ENCODE peak calls at places on chromosome 6, in five cellular contexts. Z, K, B, Q and R are unnamed samples. For H3K4me1, the result is how much of the 10 kb centered on the place peaks cover.

GRCh38 chr6:134830945-134831344 is 119.0 kb downstream of the ALDH8A1 start:
- DNase-seq in Z (no peak), K (no peak), B (no peak), Q (no peak), R (no peak)

GRCh38 chr6:27478141-27478705 is 5.3 kb upstream of the ZNF184 start:
- DNase-seq in Z (peak), K (no peak), B (no peak), Q (no peak), R (no peak)

GRCh38 chr6:7143161-7143974 is 35.6 kb downstream of the RREB1 start:
- DNase-seq in Z (peak), K (no peak), B (no peak), Q (peak), R (no peak)

GRCh38 chr6:153965996-153966395 is 73.0 kb upstream of the OPRM1 start:
- DNase-seq in Z (peak), K (no peak), B (no peak), Q (no peak), R (no peak)

GRCh38 chr6:133198725-133199124 is 42.4 kb upstream of the EYA4 start:
- DNase-seq in Z (no peak), K (no peak), B (no peak), Q (no peak), R (no peak)

GRCh38 chr6:43858161-43859153 is 88.4 kb downstream of the VEGFA start:
- DNase-seq in Z (no peak), K (no peak), B (peak), Q (no peak), R (no peak)

GRCh38 chr6:347232-347631 is 44.3 kb upstream of the IRF4 start:
- DNase-seq in Z (no peak), K (no peak), B (no peak), Q (no peak), R (no peak)

GRCh38 chr6:107657373-107657754 is 166.7 kb downstream of the SCML4 start:
- DNase-seq in Z (no peak), K (no peak), B (no peak), Q (no peak), R (no peak)

GRCh38 chr6:11692451-11693376 is 85.9 kb downstream of the ADTRP start:
- DNase-seq in Z (no peak), K (no peak), B (no peak), Q (no peak), R (no peak)

GRCh38 chr6:116229287-116229913 is 24.5 kb downstream of the TSPYL4 start:
- DNase-seq in Z (peak), K (peak), B (peak), Q (peak), R (no peak)

GRCh38 chr6:86706449-86706848 is 230.9 kb upstream of the HTR1E start:
- DNase-seq in Z (no peak), K (no peak), B (no peak), Q (no peak), R (no peak)

GRCh38 chr6:5866547-5867051 is 140.1 kb downstream of the NRN1 start:
- DNase-seq in Z (peak), K (no peak), B (no peak), Q (no peak), R (no peak)

GRCh38 chr6:170087946-170088348 is 202.9 kb downstream of the DLL1 start:
- DNase-seq in Z (no peak), K (no peak), B (peak), Q (peak), R (peak)

GRCh38 chr6:69933239-69933638 is 66.9 kb downstream of the COL19A1 start:
- DNase-seq in Z (peak), K (no peak), B (no peak), Q (no peak), R (no peak)

GRCh38 chr6:136127856-136128255 is 122.3 kb downstream of the MTFR2 start:
- DNase-seq in Z (no peak), K (no peak), B (no peak), Q (no peak), R (no peak)

GRCh38 chr6:31143148-31143547 is 4.3 kb upstream of the PSORS1C2 start:
- DNase-seq in Z (peak), K (peak), B (peak), Q (peak), R (no peak)

GRCh38 chr6:149974825-149975224 is 11.1 kb downstream of the ULBP1 start:
- DNase-seq in Z (no peak), K (no peak), B (no peak), Q (no peak), R (no peak)

DNA sequence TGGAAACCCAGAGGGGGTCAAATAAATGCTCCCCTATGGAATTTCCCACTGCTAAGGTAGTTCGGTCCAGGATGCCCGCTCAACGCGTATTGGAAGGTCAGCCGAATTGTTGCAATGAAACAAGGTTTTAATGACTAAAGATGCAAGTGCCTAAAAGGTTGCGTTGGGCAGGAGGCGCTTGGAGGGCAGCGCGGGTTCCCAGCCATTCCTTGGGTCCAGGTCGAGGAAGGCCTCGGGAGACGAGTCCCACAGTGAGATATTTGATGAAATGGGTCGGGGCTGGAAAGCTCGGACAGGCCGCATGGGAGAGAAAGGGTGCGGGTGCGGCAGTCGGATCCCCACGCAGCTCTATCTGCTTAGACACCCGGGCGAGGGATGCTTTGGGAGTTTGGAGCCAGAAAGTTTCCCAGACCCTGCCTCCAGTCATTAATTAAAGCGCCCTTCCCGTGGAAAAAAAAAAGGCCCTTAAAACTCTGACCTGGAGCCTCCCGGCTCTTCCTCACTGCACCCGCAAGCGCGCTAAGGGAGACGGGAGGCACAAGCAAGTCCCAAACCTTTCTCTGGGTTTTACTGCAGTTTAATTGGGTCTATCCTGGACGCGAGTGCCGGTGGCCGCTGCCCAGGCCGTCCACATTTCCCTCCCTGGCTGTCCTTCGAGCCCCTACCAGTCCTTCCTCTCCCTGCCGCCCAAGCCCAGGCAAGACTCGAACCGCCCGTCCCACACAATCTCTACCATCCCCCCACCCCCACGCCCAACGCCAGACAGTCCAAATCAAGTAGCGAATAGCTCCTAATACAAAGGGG is 24.2 kb downstream of the TFAP2A start:
- DNase-seq in Z (no peak), K (no peak), B (no peak), Q (no peak), R (no peak)
- H3K4me1 ChIP-seq in Z (under half), K (under half), B (under half), Q (under half), R (under half)

GRCh38 chr6:155080876-155081845 is 86.0 kb downstream of the TIAM2 start:
- DNase-seq in Z (no peak), K (no peak), B (no peak), Q (no peak), R (no peak)
- H3K4me3 ChIP-seq in Z (no peak), K (no peak), B (no peak), Q (no peak), R (no peak)

GRCh38 chr6:16276991-16277981 is 38.9 kb downstream of the GMPR start:
- DNase-seq in Z (peak), K (peak), B (peak), Q (peak), R (peak)
- TF ChIP-seq CTCF in Z (peak), K (no peak), B (peak), Q (peak), R (no peak)

GRCh38 chr6:83378621-83379388 is 52.0 kb downstream of the ME1 start:
- DNase-seq in Z (peak), K (no peak), B (no peak), Q (no peak), R (no peak)

GRCh38 chr6:83389606-83390005 is 41.2 kb downstream of the ME1 start:
- DNase-seq in Z (no peak), K (no peak), B (no peak), Q (no peak), R (no peak)

GRCh38 chr6:83381949-83382348 is 48.9 kb downstream of the ME1 start:
- DNase-seq in Z (no peak), K (no peak), B (no peak), Q (no peak), R (no peak)

DNA sequence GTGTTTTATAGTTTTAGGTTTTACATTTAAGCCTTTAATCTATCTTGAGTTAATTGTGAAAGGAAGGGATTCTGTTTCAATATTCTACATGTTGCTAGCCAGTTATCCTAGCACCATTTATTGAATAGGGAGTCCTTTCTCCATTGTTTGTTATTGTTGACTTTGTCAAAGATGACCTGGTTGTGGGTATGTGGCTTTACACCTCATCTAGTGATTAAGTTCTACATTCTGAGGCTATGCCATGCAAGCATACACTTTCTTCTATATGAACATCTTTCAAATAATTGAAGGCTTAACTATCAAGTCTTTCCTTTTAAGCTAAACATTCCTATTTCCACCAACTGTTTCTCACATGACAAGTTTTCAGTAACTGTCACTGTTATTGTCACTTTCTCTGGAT is 46.1 kb downstream of the ME1 start:
- DNase-seq in Z (no peak), K (no peak), B (no peak), Q (no peak), R (no peak)
- H3K4me1 ChIP-seq in Z (under half), K (under half), B (under half), Q (under half), R (under half)

DNA sequence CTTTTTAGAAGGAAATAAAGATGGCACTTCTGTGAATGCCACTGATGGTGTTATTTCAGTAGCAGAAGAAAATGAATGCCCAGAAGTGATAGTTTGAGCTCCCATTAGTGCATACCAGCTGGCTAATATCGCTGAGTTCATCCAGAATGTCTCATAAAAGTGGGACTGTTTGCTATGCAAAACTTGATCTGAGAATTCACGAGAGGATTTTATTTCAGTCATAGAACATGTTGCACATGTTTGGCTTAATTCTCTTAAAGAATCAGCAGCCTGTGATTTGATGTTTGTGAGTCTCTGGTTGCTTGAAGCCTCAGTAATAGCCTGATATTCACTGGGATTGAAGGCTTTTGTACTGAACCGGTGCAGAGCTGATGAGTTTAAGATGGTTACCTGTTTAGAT is 955.4 kb downstream of the PHF3 start:
- DNase-seq in Z (no peak), K (no peak), B (no peak), Q (no peak), R (no peak)
- H3K4me3 ChIP-seq in Z (no peak), K (no peak), B (no peak), Q (no peak), R (no peak)

GRCh38 chr6:127547215-127547614 is 28.1 kb upstream of the MTCL3 start:
- DNase-seq in Z (no peak), K (no peak), B (no peak), Q (no peak), R (no peak)
- TF ChIP-seq CTCF in Z (peak), K (no peak), B (peak), Q (peak), R (no peak)